ENCODE peak calls at places on chromosomes 16 and 17, in six cellular contexts. W, V, T, I, S and E are unnamed samples.

GRCh38 chr16:19236561-19236960 is 49.0 kb upstream of the CLEC19A start:
- DNase-seq in W (no peak), V (no peak), T (no peak), I (no peak), S (no peak), E (no peak)

GRCh38 chr16:81366316-81366932 is 51.7 kb downstream of the GAN start:
- DNase-seq in W (no peak), V (peak), T (peak), I (no peak), S (peak), E (peak)

GRCh38 chr17:83200231-83200699 is 120.9 kb downstream of the METRNL start:
- DNase-seq in W (peak), V (no peak), T (peak), I (peak), S (peak), E (no peak)

GRCh38 chr17:234163-235047 is 53.0 kb upstream of the DOC2B start:
- DNase-seq in W (peak), V (no peak), T (peak), I (no peak), S (no peak), E (no peak)

GRCh38 chr16:66441586-66442375 is 14.7 kb downstream of the BEAN1 start:
- DNase-seq in W (no peak), V (peak), T (peak), I (no peak), S (no peak), E (no peak)

GRCh38 chr17:21028192-21028591 is 14.6 kb downstream of the USP22 start:
- DNase-seq in W (no peak), V (no peak), T (no peak), I (no peak), S (no peak), E (no peak)

GRCh38 chr16:81684901-81685300 is 94.2 kb upstream of the PLCG2 start:
- DNase-seq in W (no peak), V (no peak), T (no peak), I (no peak), S (no peak), E (no peak)

GRCh38 chr17:21513012-21513570 is 136.9 kb downstream of the KCNJ12 start:
- DNase-seq in W (peak), V (peak), T (peak), I (peak), S (peak), E (peak)

GRCh38 chr16:1090620-1091587 is 5.1 kb downstream of the C1QTNF8 start:
- DNase-seq in W (no peak), V (no peak), T (no peak), I (no peak), S (no peak), E (no peak)

GRCh38 chr17:34519286-34519685 is 60.1 kb upstream of the TMEM132E start:
- DNase-seq in W (no peak), V (no peak), T (no peak), I (peak), S (peak), E (peak)

GRCh38 chr17:40443988-40444899 is 994 bp downstream of the IGFBP4 start:
- DNase-seq in W (no peak), V (no peak), T (no peak), I (no peak), S (no peak), E (no peak)

GRCh38 chr17:82065638-82066303 is at the start of gene DUS1L:
- DNase-seq in W (no peak), V (no peak), T (no peak), I (peak), S (peak), E (peak)

GRCh38 chr16:50571786-50572185 is 23.6 kb downstream of the NKD1 start:
- DNase-seq in W (no peak), V (no peak), T (no peak), I (no peak), S (no peak), E (no peak)

GRCh38 chr16:48138543-48138942 is 17.2 kb downstream of the ABCC12 start:
- DNase-seq in W (no peak), V (no peak), T (no peak), I (no peak), S (no peak), E (no peak)

GRCh38 chr17:47276868-47277267 is 23.2 kb downstream of the ITGB3 start:
- DNase-seq in W (peak), V (peak), T (peak), I (no peak), S (no peak), E (peak)

GRCh38 chr17:3907483-3908216 is 8.6 kb downstream of the P2RX1 start:
- DNase-seq in W (no peak), V (no peak), T (no peak), I (no peak), S (no peak), E (no peak)
- TF ChIP-seq CTCF in W (no peak), V (peak), T (peak), I (no peak), S (peak), E (no peak)

GRCh38 chr17:67518881-67519280 is 141.8 kb downstream of the PITPNC1 start:
- DNase-seq in W (no peak), V (no peak), T (peak), I (no peak), S (no peak), E (no peak)

GRCh38 chr17:67515490-67516088 is 138.5 kb downstream of the PITPNC1 start:
- DNase-seq in W (no peak), V (no peak), T (no peak), I (no peak), S (no peak), E (no peak)

GRCh38 chr17:67511012-67511411 is 133.9 kb downstream of the PITPNC1 start:
- DNase-seq in W (no peak), V (no peak), T (no peak), I (no peak), S (no peak), E (no peak)

GRCh38 chr17:67517335-67517734 is 140.3 kb downstream of the PITPNC1 start:
- DNase-seq in W (no peak), V (no peak), T (no peak), I (no peak), S (no peak), E (no peak)

DNA sequence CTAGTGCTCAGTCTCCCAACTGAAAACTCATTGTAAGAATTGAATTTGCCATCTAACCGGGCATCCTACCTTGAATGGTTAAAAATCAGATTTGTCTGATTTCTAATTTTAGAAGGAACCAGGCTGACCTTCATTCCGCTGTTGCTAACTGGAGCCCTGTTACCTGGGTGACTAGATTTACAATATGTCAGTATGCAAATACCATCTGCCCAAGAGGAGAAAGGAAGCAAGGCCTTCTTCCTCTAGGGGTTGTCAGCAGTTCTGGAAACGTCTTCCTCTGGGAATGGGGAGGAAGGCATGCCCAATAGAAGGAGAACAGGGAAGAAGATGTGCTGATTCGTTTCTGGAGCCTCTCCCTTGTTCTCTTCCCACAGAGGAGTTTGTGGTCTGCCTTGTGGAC is 137.9 kb downstream of the PITPNC1 start:
- DNase-seq in W (no peak), V (no peak), T (no peak), I (no peak), S (peak), E (no peak)
- TF ChIP-seq CTCF in W (no peak), V (no peak), T (no peak), I (no peak), S (no peak), E (no peak)

GRCh38 chr16:22625948-22626347 is 115.3 kb downstream of the NPIPB5 start:
- DNase-seq in W (no peak), V (no peak), T (no peak), I (no peak), S (no peak), E (no peak)
- TF ChIP-seq CTCF in W (no peak), V (no peak), T (no peak), I (no peak), S (no peak), E (no peak)

GRCh38 chr17:42980766-42981397 is 517 bp downstream of the RUNDC1 start:
- DNase-seq in W (no peak), V (no peak), T (no peak), I (peak), S (peak), E (peak)
- TF ChIP-seq CTCF in W (no peak), V (no peak), T (no peak), I (no peak), S (peak), E (no peak)

DNA sequence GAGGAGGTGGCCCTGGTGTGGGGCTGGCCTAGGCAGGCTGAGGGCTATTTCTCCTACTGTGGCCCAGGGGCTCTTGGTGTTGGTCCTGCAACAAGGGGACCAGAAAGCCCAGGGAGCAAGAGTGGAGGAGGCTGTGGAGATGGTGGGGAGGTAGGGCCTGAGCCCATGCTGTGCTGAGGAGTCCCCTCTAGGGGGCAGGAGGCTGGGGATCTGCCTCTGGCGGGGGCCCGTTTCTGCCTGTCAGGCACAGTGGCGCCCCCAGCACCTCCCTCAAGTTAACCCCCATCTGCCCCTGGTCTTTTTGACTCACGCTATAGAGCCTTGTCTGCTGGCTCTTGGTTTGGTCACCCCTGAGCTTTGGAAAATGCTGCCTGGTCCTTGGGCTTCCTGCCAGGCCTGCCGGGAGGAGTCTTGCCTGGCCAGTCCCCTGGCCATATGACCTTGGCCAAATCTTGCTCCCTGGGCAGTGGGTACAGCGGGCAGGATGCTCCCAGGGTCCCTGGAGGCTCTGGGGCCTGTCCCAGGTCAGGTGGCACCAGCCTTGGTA is 5.9 kb downstream of the BAIAP2 start:
- DNase-seq in W (no peak), V (no peak), T (no peak), I (no peak), S (no peak), E (no peak)
- TF ChIP-seq CTCF in W (no peak), V (peak), T (peak), I (peak), S (peak), E (peak)

DNA sequence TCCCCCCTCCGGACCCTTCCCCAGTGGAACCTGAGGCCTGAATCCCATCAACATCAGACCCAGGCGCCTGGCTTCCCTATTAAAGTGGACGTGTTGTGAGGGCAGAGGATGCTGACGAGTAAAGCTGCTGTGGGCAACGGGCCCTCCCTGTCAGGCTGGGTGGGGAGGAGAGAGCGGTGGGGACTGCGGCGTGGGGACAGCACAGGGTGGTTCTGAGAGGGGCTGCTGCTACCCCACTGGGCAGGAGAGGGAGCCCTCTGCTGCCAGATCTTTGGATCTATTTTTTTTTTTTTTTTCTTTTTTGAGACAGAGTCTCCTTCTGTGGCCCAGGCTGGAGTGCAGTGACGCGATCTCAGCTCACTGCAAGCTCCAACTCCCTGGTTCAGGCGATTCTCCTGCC is 5.9 kb downstream of the CA5A start:
- DNase-seq in W (no peak), V (no peak), T (no peak), I (peak), S (no peak), E (no peak)
- TF ChIP-seq CTCF in W (no peak), V (peak), T (peak), I (no peak), S (no peak), E (peak)